ENCODE peak calls at places on chromosomes 12 and 14, in four cellular contexts. F is HEK293T, E is left colon, K is A549. H is an unnamed sample.

GRCh38 chr12:67669217-67669924 is 20.8 kb downstream of the DYRK2 start:
- DNase-seq in F (no peak), E (no peak), K (no peak), H (no peak)

GRCh38 chr12:47900480-47901129 is 4.2 kb downstream of the VDR start:
- DNase-seq in F (no peak), E (peak; percentile 84), K (no peak), H (peak; percentile 73)

GRCh38 chr14:73424453-73424852 is 33.9 kb downstream of the NUMB start:
- DNase-seq in F (no peak), E (no peak), K (no peak), H (no peak)

GRCh38 chr12:19978193-19978592 is 390.1 kb upstream of the PDE3A start:
- DNase-seq in F (no peak), E (no peak), K (no peak), H (no peak)

GRCh38 chr12:21523148-21523547 is 2.9 kb upstream of the SPX start:
- DNase-seq in F (no peak), E (no peak), K (no peak), H (no peak)

GRCh38 chr14:99703381-99703780 is 19.3 kb downstream of the CYP46A1 start:
- DNase-seq in F (peak; percentile 4), E (no peak), K (no peak), H (no peak)

GRCh38 chr12:8692573-8692972 is 5.2 kb upstream of the RIMKLB start:
- DNase-seq in F (peak; percentile 33), E (peak; percentile 61), K (no peak), H (peak; percentile 84)

GRCh38 chr12:114662512-114663177 is 21.3 kb downstream of the TBX3 start:
- DNase-seq in F (no peak), E (no peak), K (peak; percentile 76), H (peak; percentile 51)

GRCh38 chr12:132194056-132194455 is 49.8 kb downstream of the NOC4L start:
- DNase-seq in F (peak; percentile 66), E (no peak), K (peak; percentile 66), H (no peak)

GRCh38 chr12:57135939-57136338 is 7.7 kb downstream of the LRP1 start:
- DNase-seq in F (no peak), E (no peak), K (no peak), H (no peak)

GRCh38 chr14:100621806-100622205 is 34.6 kb upstream of the BEGAIN start:
- DNase-seq in F (peak; percentile 31), E (peak; percentile 27), K (no peak), H (peak; percentile 10)

GRCh38 chr14:77148510-77149231 is 7.1 kb upstream of the ZDHHC22 start:
- DNase-seq in F (no peak), E (no peak), K (no peak), H (no peak)

GRCh38 chr12:102824218-102824835 is 92.7 kb downstream of the PAH start:
- DNase-seq in F (peak; percentile 43), E (no peak), K (peak; percentile 27), H (no peak)

GRCh38 chr14:93693914-93694313 is 94.4 kb downstream of the PRIMA1 start:
- DNase-seq in F (no peak), E (no peak), K (no peak), H (no peak)

GRCh38 chr12:53425515-53426150 is 2.0 kb downstream of the AMHR2 start:
- DNase-seq in F (no peak), E (no peak), K (no peak), H (no peak)

GRCh38 chr14:61662437-61663311 is 32.6 kb upstream of the HIF1A start:
- DNase-seq in F (no peak), E (peak; percentile 42), K (peak; percentile 10), H (peak; percentile 24)

GRCh38 chr12:106139422-106140141 is 828 bp upstream of the NUAK1 start:
- DNase-seq in F (peak; percentile 70), E (peak; percentile 81), K (peak; percentile 76), H (no peak)

GRCh38 chr12:27705263-27705662 is 5.4 kb upstream of the MRPS35 start:
- DNase-seq in F (no peak), E (no peak), K (no peak), H (no peak)

GRCh38 chr14:51484491-51484890 is 167.2 kb upstream of the FRMD6 start:
- DNase-seq in F (no peak), E (no peak), K (no peak), H (no peak)

GRCh38 chr12:11885261-11886038 is 185.3 kb upstream of the BCL2L14 start:
- DNase-seq in F (no peak), E (peak; percentile 80), K (peak; percentile 38), H (peak; percentile 23)

GRCh38 chr12:107597695-107598410 is 87.7 kb upstream of the PWP1 start:
- DNase-seq in F (no peak), E (no peak), K (no peak), H (peak; percentile 13)

GRCh38 chr14:95516554-95517209 is at the start of gene SYNE3:
- DNase-seq in F (peak; percentile 57), E (peak; percentile 71), K (peak; percentile 46), H (peak; percentile 75)

GRCh38 chr14:23469127-23469905 is at the start of gene NGDN:
- DNase-seq in F (peak; percentile 94), E (peak; percentile 95), K (peak; percentile 98), H (peak; percentile 98)

GRCh38 chr12:113647048-113647447 is 175.4 kb upstream of the LHX5 start:
- DNase-seq in F (no peak), E (no peak), K (no peak), H (peak; percentile 33)

GRCh38 chr12:130155416-130156073 is 6.7 kb upstream of the FZD10 start:
- DNase-seq in F (no peak), E (no peak), K (no peak), H (no peak)

GRCh38 chr12:119319638-119320037 is 14.9 kb upstream of the CCDC60 start:
- DNase-seq in F (no peak), E (peak; percentile 52), K (no peak), H (peak; percentile 43)

GRCh38 chr12:40152783-40153383 is 47.0 kb upstream of the SLC2A13 start:
- DNase-seq in F (peak; percentile 9), E (no peak), K (no peak), H (peak; percentile 58)

GRCh38 chr14:101587403-101587998 is 26.2 kb downstream of the DIO3 start:
- DNase-seq in F (no peak), E (peak; percentile 7), K (no peak), H (no peak)

GRCh38 chr12:6145584-6145983 is 21.1 kb upstream of the VWF start:
- DNase-seq in F (no peak), E (no peak), K (no peak), H (no peak)

H was measured in NCI-H526.